ENCODE peak calls at places on chromosomes 2 and 18, in six cellular contexts. One of them, this sample, is unnamed.

GRCh38 chr2:152566728-152567069 is 150.6 kb downstream of the PRPF40A start:
- DNase-seq in neuronal stem cell: no peak
- DNase-seq in mesenchymal stem cell: no peak
- DNase-seq in IMR-90: peak; percentile 56
- DNase-seq in H1: no peak
- DNase-seq in trophoblast cell: peak; percentile 29
- DNase-seq in this sample: no peak

GRCh38 chr2:164913640-164914346 is 41.5 kb downstream of the SLC38A11 start:
- DNase-seq in neuronal stem cell: no peak
- DNase-seq in mesenchymal stem cell: no peak
- DNase-seq in IMR-90: peak; percentile 15
- DNase-seq in H1: no peak
- DNase-seq in trophoblast cell: peak; percentile 94
- DNase-seq in this sample: no peak

GRCh38 chr2:44904578-44904977 is 36.9 kb upstream of the SIX3 start:
- DNase-seq in neuronal stem cell: no peak
- DNase-seq in mesenchymal stem cell: no peak
- DNase-seq in IMR-90: no peak
- DNase-seq in H1: no peak
- DNase-seq in trophoblast cell: no peak
- DNase-seq in this sample: no peak

GRCh38 chr18:49342690-49343089 is 117.8 kb downstream of the DYM start:
- DNase-seq in neuronal stem cell: no peak
- DNase-seq in mesenchymal stem cell: no peak
- DNase-seq in IMR-90: peak; percentile 26
- DNase-seq in H1: no peak
- DNase-seq in trophoblast cell: no peak
- DNase-seq in this sample: no peak

GRCh38 chr2:55048925-55049793 is 1.1 kb downstream of the RTN4 start:
- DNase-seq in neuronal stem cell: peak; percentile 71
- DNase-seq in mesenchymal stem cell: peak; percentile 88
- DNase-seq in IMR-90: peak; percentile 69
- DNase-seq in H1: peak; percentile 82
- DNase-seq in trophoblast cell: peak; percentile 79
- DNase-seq in this sample: peak; percentile 73

GRCh38 chr18:50727721-50728470 is 91.9 kb downstream of the MRO start:
- DNase-seq in neuronal stem cell: no peak
- DNase-seq in mesenchymal stem cell: no peak
- DNase-seq in IMR-90: no peak
- DNase-seq in H1: no peak
- DNase-seq in trophoblast cell: no peak
- DNase-seq in this sample: no peak

GRCh38 chr2:186853871-186854435 is 5.0 kb upstream of the ZSWIM2 start:
- DNase-seq in neuronal stem cell: no peak
- DNase-seq in mesenchymal stem cell: peak; percentile 18
- DNase-seq in IMR-90: peak; percentile 46
- DNase-seq in H1: no peak
- DNase-seq in trophoblast cell: peak; percentile 58
- DNase-seq in this sample: no peak

GRCh38 chr18:54776282-54776977 is 51.8 kb upstream of the RAB27B start:
- DNase-seq in neuronal stem cell: no peak
- DNase-seq in mesenchymal stem cell: peak; percentile 99
- DNase-seq in IMR-90: peak; percentile 99
- DNase-seq in H1: no peak
- DNase-seq in trophoblast cell: peak; percentile 92
- DNase-seq in this sample: no peak

GRCh38 chr2:220181158-220181557 is 553.7 kb downstream of the SLC4A3 start:
- DNase-seq in neuronal stem cell: no peak
- DNase-seq in mesenchymal stem cell: no peak
- DNase-seq in IMR-90: peak; percentile 33
- DNase-seq in H1: no peak
- DNase-seq in trophoblast cell: no peak
- DNase-seq in this sample: no peak

GRCh38 chr2:58261215-58261614 is 20.1 kb upstream of the FANCL start:
- DNase-seq in neuronal stem cell: no peak
- DNase-seq in mesenchymal stem cell: no peak
- DNase-seq in IMR-90: no peak
- DNase-seq in H1: no peak
- DNase-seq in trophoblast cell: no peak
- DNase-seq in this sample: no peak

GRCh38 chr2:37080674-37081073 is 3.5 kb downstream of the HEATR5B start:
- DNase-seq in neuronal stem cell: no peak
- DNase-seq in mesenchymal stem cell: no peak
- DNase-seq in IMR-90: no peak
- DNase-seq in H1: no peak
- DNase-seq in trophoblast cell: no peak
- DNase-seq in this sample: no peak

GRCh38 chr2:7007846-7008741 is 90.9 kb downstream of the RNF144A start:
- DNase-seq in neuronal stem cell: no peak
- DNase-seq in mesenchymal stem cell: peak; percentile 80
- DNase-seq in IMR-90: no peak
- DNase-seq in H1: no peak
- DNase-seq in trophoblast cell: peak; percentile 24
- DNase-seq in this sample: no peak

GRCh38 chr2:234134496-234134895 is 84.0 kb downstream of the SPP2 start:
- DNase-seq in neuronal stem cell: no peak
- DNase-seq in mesenchymal stem cell: no peak
- DNase-seq in IMR-90: no peak
- DNase-seq in H1: no peak
- DNase-seq in trophoblast cell: no peak
- DNase-seq in this sample: no peak

GRCh38 chr2:164913011-164913410 is 42.3 kb downstream of the SLC38A11 start:
- DNase-seq in neuronal stem cell: no peak
- DNase-seq in mesenchymal stem cell: no peak
- DNase-seq in IMR-90: no peak
- DNase-seq in H1: no peak
- DNase-seq in trophoblast cell: no peak
- DNase-seq in this sample: no peak

GRCh38 chr2:5766621-5767020 is 74.4 kb downstream of the SOX11 start:
- DNase-seq in neuronal stem cell: no peak
- DNase-seq in mesenchymal stem cell: no peak
- DNase-seq in IMR-90: peak; percentile 83
- DNase-seq in H1: no peak
- DNase-seq in trophoblast cell: peak; percentile 82
- DNase-seq in this sample: no peak

GRCh38 chr2:65040414-65041261 is 15.6 kb upstream of the CEP68 start:
- DNase-seq in neuronal stem cell: peak; percentile 65
- DNase-seq in mesenchymal stem cell: peak; percentile 81
- DNase-seq in IMR-90: peak; percentile 84
- DNase-seq in H1: peak; percentile 85
- DNase-seq in trophoblast cell: peak; percentile 94
- DNase-seq in this sample: peak; percentile 74

GRCh38 chr2:8889978-8890377 is 52.6 kb upstream of the KIDINS220 start:
- DNase-seq in neuronal stem cell: no peak
- DNase-seq in mesenchymal stem cell: peak; percentile 16
- DNase-seq in IMR-90: peak; percentile 19
- DNase-seq in H1: no peak
- DNase-seq in trophoblast cell: no peak
- DNase-seq in this sample: no peak

GRCh38 chr2:117639401-117639800 is 175.1 kb upstream of the DDX18 start:
- DNase-seq in neuronal stem cell: no peak
- DNase-seq in mesenchymal stem cell: no peak
- DNase-seq in IMR-90: no peak
- DNase-seq in H1: no peak
- DNase-seq in trophoblast cell: no peak
- DNase-seq in this sample: no peak

GRCh38 chr2:156532989-156533388 is 96.8 kb downstream of the GPD2 start:
- DNase-seq in neuronal stem cell: no peak
- DNase-seq in mesenchymal stem cell: no peak
- DNase-seq in IMR-90: no peak
- DNase-seq in H1: no peak
- DNase-seq in trophoblast cell: no peak
- DNase-seq in this sample: no peak

GRCh38 chr18:60552948-60553347 is 180.4 kb upstream of the MC4R start:
- DNase-seq in neuronal stem cell: no peak
- DNase-seq in mesenchymal stem cell: no peak
- DNase-seq in IMR-90: no peak
- DNase-seq in H1: no peak
- DNase-seq in trophoblast cell: no peak
- DNase-seq in this sample: no peak

GRCh38 chr2:232365621-232366321 is 12.8 kb upstream of the ALPP start:
- DNase-seq in neuronal stem cell: no peak
- DNase-seq in mesenchymal stem cell: peak; percentile 59
- DNase-seq in IMR-90: peak; percentile 21
- DNase-seq in H1: no peak
- DNase-seq in trophoblast cell: peak; percentile 89
- DNase-seq in this sample: peak; percentile 84

GRCh38 chr18:58990720-58991119 is 126.0 kb downstream of the ZNF532 start:
- DNase-seq in neuronal stem cell: no peak
- DNase-seq in mesenchymal stem cell: no peak
- DNase-seq in IMR-90: no peak
- DNase-seq in H1: no peak
- DNase-seq in trophoblast cell: no peak
- DNase-seq in this sample: no peak

GRCh38 chr2:27703638-27704341 is 40.1 kb downstream of the SLC4A1AP start:
- DNase-seq in neuronal stem cell: peak; percentile 86
- DNase-seq in mesenchymal stem cell: peak; percentile 92
- DNase-seq in IMR-90: peak; percentile 96
- DNase-seq in H1: peak; percentile 94
- DNase-seq in trophoblast cell: peak; percentile 93
- DNase-seq in this sample: peak; percentile 87

GRCh38 chr2:96801464-96802280 is 14.4 kb upstream of the CNNM3 start:
- DNase-seq in neuronal stem cell: no peak
- DNase-seq in mesenchymal stem cell: no peak
- DNase-seq in IMR-90: no peak
- DNase-seq in H1: no peak
- DNase-seq in trophoblast cell: no peak
- DNase-seq in this sample: no peak

GRCh38 chr18:77140439-77141109 is 8.0 kb upstream of the MBP start:
- DNase-seq in neuronal stem cell: no peak
- DNase-seq in mesenchymal stem cell: no peak
- DNase-seq in IMR-90: no peak
- DNase-seq in H1: no peak
- DNase-seq in trophoblast cell: no peak
- DNase-seq in this sample: no peak

GRCh38 chr2:26144953-26145680 is 27.8 kb upstream of the GAREM2 start:
- DNase-seq in neuronal stem cell: peak; percentile 59
- DNase-seq in mesenchymal stem cell: peak; percentile 69
- DNase-seq in IMR-90: peak; percentile 55
- DNase-seq in H1: peak; percentile 81
- DNase-seq in trophoblast cell: peak; percentile 79
- DNase-seq in this sample: peak; percentile 63

GRCh38 chr2:169716938-169717690 is 16.5 kb upstream of the KLHL23 start:
- DNase-seq in neuronal stem cell: no peak
- DNase-seq in mesenchymal stem cell: peak; percentile 42
- DNase-seq in IMR-90: peak; percentile 28
- DNase-seq in H1: no peak
- DNase-seq in trophoblast cell: no peak
- DNase-seq in this sample: no peak

GRCh38 chr2:127012868-127013267 is 94.1 kb downstream of the BIN1 start:
- DNase-seq in neuronal stem cell: no peak
- DNase-seq in mesenchymal stem cell: no peak
- DNase-seq in IMR-90: peak; percentile 45
- DNase-seq in H1: no peak
- DNase-seq in trophoblast cell: no peak
- DNase-seq in this sample: no peak

GRCh38 chr2:204795156-204795555 is 249.9 kb downstream of the PARD3B start:
- DNase-seq in neuronal stem cell: no peak
- DNase-seq in mesenchymal stem cell: peak; percentile 48
- DNase-seq in IMR-90: peak; percentile 68
- DNase-seq in H1: no peak
- DNase-seq in trophoblast cell: no peak
- DNase-seq in this sample: no peak

GRCh38 chr2:213766062-213766461 is 481.8 kb downstream of the SPAG16 start:
- DNase-seq in neuronal stem cell: no peak
- DNase-seq in mesenchymal stem cell: no peak
- DNase-seq in IMR-90: no peak
- DNase-seq in H1: no peak
- DNase-seq in trophoblast cell: no peak
- DNase-seq in this sample: no peak
- H3K4me2 ChIP-seq in neuronal stem cell: no peak overlapping the region
- H3K4me2 ChIP-seq in mesenchymal stem cell: no peak overlapping the region
- H3K4me2 ChIP-seq in IMR-90: peak overlapping the region; percentile 85
- H3K4me2 ChIP-seq in H1: no peak overlapping the region
- H3K4me2 ChIP-seq in trophoblast cell: no peak overlapping the region
- H3K4me2 ChIP-seq in this sample: no peak overlapping the region

GRCh38 chr2:174512345-174512744 is 25.5 kb upstream of the GPR155 start:
- DNase-seq in neuronal stem cell: no peak
- DNase-seq in mesenchymal stem cell: no peak
- DNase-seq in IMR-90: no peak
- DNase-seq in H1: no peak
- DNase-seq in trophoblast cell: no peak
- DNase-seq in this sample: no peak
- H3K9me3 ChIP-seq in neuronal stem cell: peaks cover 23% of the 10 kb centered on the region
- H3K9me3 ChIP-seq in mesenchymal stem cell: peaks cover 28% of the 10 kb centered on the region
- H3K9me3 ChIP-seq in IMR-90: peaks cover 17% of the 10 kb centered on the region
- H3K9me3 ChIP-seq in H1: peaks cover 44% of the 10 kb centered on the region
- H3K9me3 ChIP-seq in trophoblast cell: peaks cover 15% of the 10 kb centered on the region
- H3K9me3 ChIP-seq in this sample: peaks cover 29% of the 10 kb centered on the region

GRCh38 chr2:31203916-31204315 is 13.4 kb downstream of the CAPN14 start:
- DNase-seq in neuronal stem cell: no peak
- DNase-seq in mesenchymal stem cell: no peak
- DNase-seq in IMR-90: no peak
- DNase-seq in H1: no peak
- DNase-seq in trophoblast cell: no peak
- DNase-seq in this sample: no peak

GRCh38 chr2:31200972-31201371 is 16.3 kb downstream of the CAPN14 start:
- DNase-seq in neuronal stem cell: no peak
- DNase-seq in mesenchymal stem cell: no peak
- DNase-seq in IMR-90: no peak
- DNase-seq in H1: peak; percentile 19
- DNase-seq in trophoblast cell: no peak
- DNase-seq in this sample: no peak

GRCh38 chr2:31204761-31205160 is 12.6 kb downstream of the CAPN14 start:
- DNase-seq in neuronal stem cell: no peak
- DNase-seq in mesenchymal stem cell: no peak
- DNase-seq in IMR-90: no peak
- DNase-seq in H1: no peak
- DNase-seq in trophoblast cell: no peak
- DNase-seq in this sample: no peak

GRCh38 chr2:31202833-31203232 is 14.5 kb downstream of the CAPN14 start:
- DNase-seq in neuronal stem cell: no peak
- DNase-seq in mesenchymal stem cell: no peak
- DNase-seq in IMR-90: no peak
- DNase-seq in H1: peak; percentile 16
- DNase-seq in trophoblast cell: no peak
- DNase-seq in this sample: no peak

DNA sequence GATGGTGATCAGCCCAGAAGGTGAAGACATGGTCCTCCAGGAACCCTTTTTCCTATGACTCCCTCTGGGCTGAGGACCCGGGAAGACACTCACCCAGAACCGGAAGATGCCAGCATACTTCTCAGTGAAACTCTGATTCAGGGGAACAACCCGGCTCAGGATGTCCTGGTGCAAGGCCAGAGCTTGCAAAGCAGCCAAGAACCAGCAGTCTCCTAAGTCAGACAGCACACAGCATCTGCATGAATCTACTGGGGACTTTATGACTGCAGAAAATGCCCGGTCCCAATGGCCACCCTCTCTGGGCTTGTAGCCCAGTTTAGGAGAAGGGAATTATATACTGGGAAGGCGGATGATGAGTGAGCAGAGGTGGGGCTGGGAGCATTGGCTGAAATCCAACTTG is 15.3 kb downstream of the CAPN14 start:
- DNase-seq in neuronal stem cell: no peak
- DNase-seq in mesenchymal stem cell: no peak
- DNase-seq in IMR-90: no peak
- DNase-seq in H1: peak; percentile 14
- DNase-seq in trophoblast cell: no peak
- DNase-seq in this sample: no peak
- H3K14ac ChIP-seq in neuronal stem cell: no peak overlapping the region
- H3K14ac ChIP-seq in mesenchymal stem cell: no peak overlapping the region
- H3K14ac ChIP-seq in IMR-90: no peak overlapping the region
- H3K14ac ChIP-seq in H1: no peak overlapping the region
- H3K14ac ChIP-seq in trophoblast cell: no peak overlapping the region
- H3K14ac ChIP-seq in this sample: no peak overlapping the region

GRCh38 chr2:171487803-171488259 is 34.4 kb upstream of the CYBRD1 start:
- DNase-seq in neuronal stem cell: no peak
- DNase-seq in mesenchymal stem cell: no peak
- DNase-seq in IMR-90: no peak
- DNase-seq in H1: no peak
- DNase-seq in trophoblast cell: no peak
- DNase-seq in this sample: no peak
- H3K4me2 ChIP-seq in neuronal stem cell: no peak overlapping the region
- H3K4me2 ChIP-seq in mesenchymal stem cell: no peak overlapping the region
- H3K4me2 ChIP-seq in IMR-90: no peak overlapping the region
- H3K4me2 ChIP-seq in H1: no peak overlapping the region
- H3K4me2 ChIP-seq in trophoblast cell: no peak overlapping the region
- H3K4me2 ChIP-seq in this sample: no peak overlapping the region

This sample was measured in H9.